ENCODE peak calls at places on chromosomes 16 and 17, in five cellular contexts. U, V, S, C and I are unnamed samples.

GRCh38 chr16:11681977-11682654 is 13.9 kb downstream of the SNN start:
- DNase-seq in U (no peak), V (peak; percentile 74), S (peak; percentile 71), C (no peak), I (peak; percentile 60)

GRCh38 chr17:45322168-45322567 is 5.3 kb upstream of the MAP3K14 start:
- DNase-seq in V (no peak), U (no peak), S (no peak), C (no peak), I (no peak)

GRCh38 chr16:69522732-69523404 is 42.9 kb upstream of the NFAT5 start:
- DNase-seq in V (no peak), S (no peak), C (no peak), U (no peak), I (no peak)

GRCh38 chr16:1407749-1408148 is 6.8 kb downstream of the UNKL start:
- DNase-seq in V (no peak), U (no peak), C (peak; percentile 41), S (no peak), I (peak; percentile 70)

GRCh38 chr17:47914296-47914948 is 18.4 kb downstream of the SP2 start:
- DNase-seq in V (no peak), U (no peak), S (no peak), C (no peak), I (no peak)

GRCh38 chr17:7367083-7367482 is 12.1 kb downstream of the TMEM95 start:
- DNase-seq in V (no peak), S (no peak), C (no peak), U (no peak), I (no peak)

GRCh38 chr17:80899402-80900268 is 92.0 kb upstream of the CHMP6 start:
- DNase-seq in C (peak; percentile 25), S (no peak), V (no peak), U (no peak), I (no peak)

GRCh38 chr17:31807846-31808245 is 51.2 kb downstream of the COPRS start:
- DNase-seq in C (no peak), V (no peak), U (no peak), S (no peak), I (no peak)

GRCh38 chr16:967546-968295 is 3.1 kb downstream of the LMF1 start:
- DNase-seq in S (no peak), U (no peak), C (no peak), V (no peak), I (no peak)

GRCh38 chr16:81730090-81731051 is 48.7 kb upstream of the PLCG2 start:
- DNase-seq in C (peak; percentile 85), S (peak; percentile 93), U (peak; percentile 91), V (peak; percentile 90), I (peak; percentile 87)

GRCh38 chr16:78669994-78670393 is 570.5 kb downstream of the WWOX start:
- DNase-seq in U (peak; percentile 77), C (no peak), V (no peak), S (no peak), I (peak; percentile 30)

GRCh38 chr17:82396601-82397435 is 21.3 kb upstream of the HEXD start:
- DNase-seq in U (no peak), V (no peak), S (no peak), C (no peak), I (peak; percentile 45)

GRCh38 chr16:86414991-86415740 is 95.2 kb upstream of the FOXF1 start:
- DNase-seq in S (no peak), C (no peak), V (no peak), U (peak; percentile 59), I (no peak)

GRCh38 chr17:19343256-19343630 is 19.3 kb downstream of the B9D1 start:
- DNase-seq in S (no peak), C (no peak), U (no peak), V (no peak), I (no peak)

GRCh38 chr17:1716912-1717695 is 6.9 kb upstream of the TLCD2 start:
- DNase-seq in S (peak; percentile 98), V (peak; percentile 87), C (peak; percentile 94), U (peak; percentile 97), I (peak; percentile 88)

GRCh38 chr17:1714980-1715802 is 5.0 kb upstream of the TLCD2 start:
- DNase-seq in U (peak; percentile 92), V (peak; percentile 93), C (peak; percentile 92), S (peak; percentile 87), I (peak; percentile 99)

GRCh38 chr17:1715803-1716075 is 5.6 kb upstream of the TLCD2 start:
- DNase-seq in C (no peak), V (no peak), S (no peak), U (no peak), I (no peak)

GRCh38 chr17:1714488-1714979 is 4.4 kb upstream of the TLCD2 start:
- DNase-seq in U (peak; percentile 100), C (peak; percentile 97), S (peak; percentile 100), V (peak; percentile 99), I (peak; percentile 99)

GRCh38 chr17:1716076-1716911 is 6.1 kb upstream of the TLCD2 start:
- DNase-seq in V (peak; percentile 100), C (peak; percentile 100), S (peak; percentile 99), U (peak; percentile 100), I (peak; percentile 100)
- TF ChIP-seq CTCF in V (no peak), C (no peak), S (no peak), U (peak; percentile 14), I (no peak)

GRCh38 chr16:85243312-85243711 is 131.0 kb upstream of the CIBAR2 start:
- DNase-seq in V (no peak), C (no peak), S (no peak), U (no peak), I (no peak)
- H3K27ac ChIP-seq in V (no peak overlapping the region), C (no peak overlapping the region), S (no peak overlapping the region), U (no peak overlapping the region), I (no peak overlapping the region)

GRCh38 chr17:33294994-33295393 is 1.9 kb upstream of the ASIC2 start:
- DNase-seq in C (no peak), S (no peak), U (no peak), V (no peak), I (no peak)
- H3K4me3 ChIP-seq in C (no peak overlapping the region), S (no peak overlapping the region), U (no peak overlapping the region), V (no peak overlapping the region), I (no peak overlapping the region)

DNA sequence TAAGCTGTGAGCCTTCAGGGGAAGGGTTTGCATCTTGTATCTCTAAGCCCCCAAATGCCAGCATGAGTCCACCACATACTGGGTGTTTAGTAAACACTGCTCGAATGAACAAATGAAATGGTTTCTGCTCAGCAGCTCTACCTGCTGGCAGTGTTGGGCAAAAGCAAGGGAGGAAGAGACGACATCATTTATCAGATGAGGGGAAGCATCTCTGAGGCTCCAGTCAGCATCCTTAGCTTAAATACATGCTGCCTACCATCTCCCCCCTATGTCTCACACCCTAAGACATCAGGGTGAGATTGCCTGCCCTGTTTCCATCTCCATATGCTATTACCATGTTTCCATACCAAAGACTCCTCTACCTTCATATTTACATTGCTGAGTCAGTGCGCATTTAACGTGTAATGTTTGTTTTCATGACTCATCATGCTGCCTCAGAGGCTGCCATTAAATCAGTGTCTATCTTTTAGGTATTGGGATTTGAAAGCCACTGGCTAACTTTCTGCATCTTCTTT is 379.8 kb downstream of the UTP18 start:
- DNase-seq in S (no peak), V (no peak), U (no peak), C (no peak), I (no peak)
- TF ChIP-seq CTCF in S (no peak), V (no peak), U (peak; percentile 44), C (no peak), I (peak; percentile 48)

DNA sequence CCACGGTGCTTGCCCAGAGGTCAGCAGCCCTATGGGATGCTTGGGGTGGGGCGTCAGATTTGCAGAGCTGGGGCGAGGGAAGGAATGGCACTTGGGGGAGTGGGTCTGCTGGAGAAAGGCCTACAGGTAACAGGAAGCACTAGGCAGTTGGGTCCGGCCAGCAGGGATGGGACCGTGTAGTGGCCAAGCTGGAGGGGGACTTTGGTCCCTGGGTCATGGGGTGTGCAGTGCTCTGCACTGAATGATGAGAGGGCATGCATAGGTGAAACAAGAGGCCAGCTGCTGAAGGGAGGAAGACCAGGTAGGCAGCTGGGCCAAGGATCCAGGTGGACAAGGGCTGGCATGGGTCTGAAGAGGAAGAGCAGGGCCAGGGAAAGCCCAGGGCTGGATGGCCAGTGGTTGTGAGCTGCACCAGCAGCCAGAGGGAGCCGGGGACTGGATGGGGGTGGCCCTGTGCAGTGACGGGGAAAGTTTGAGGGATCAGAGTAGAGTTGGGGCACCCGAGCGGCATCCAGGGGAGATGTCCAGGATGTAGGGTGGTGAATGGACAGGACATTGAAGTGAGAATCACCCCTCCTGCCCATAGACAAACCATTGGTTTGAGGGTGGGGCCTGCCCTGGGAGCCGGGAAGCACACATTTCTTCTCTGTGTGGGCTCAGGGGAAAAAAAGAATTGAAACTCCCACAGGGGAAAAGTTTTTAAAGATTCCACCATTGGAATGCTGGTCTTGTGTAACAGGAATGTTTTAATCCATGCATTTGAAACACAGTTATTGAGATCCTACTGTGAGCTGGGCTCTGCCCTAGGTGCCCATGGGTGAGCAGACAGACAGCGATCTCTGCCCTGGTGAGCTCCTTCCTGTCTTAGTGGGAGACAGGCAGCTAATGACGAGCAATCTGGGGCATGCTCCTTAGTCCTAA is 25.1 kb downstream of the RAI1 start:
- DNase-seq in V (peak; percentile 65), S (no peak), C (no peak), U (no peak), I (no peak)
- H3K27ac ChIP-seq in V (no peak overlapping the region), S (no peak overlapping the region), C (no peak overlapping the region), U (no peak overlapping the region), I (no peak overlapping the region)

GRCh38 chr16:4610011-4611005 is 4.4 kb downstream of the UBALD1 start:
- DNase-seq in C (no peak), U (no peak), V (no peak), S (no peak), I (no peak)
- H3K4me3 ChIP-seq in C (no peak overlapping the region), U (no peak overlapping the region), V (no peak overlapping the region), S (no peak overlapping the region), I (no peak overlapping the region)

GRCh38 chr16:22007509-22008214 is at the start of gene MOSMO:
- DNase-seq in C (peak; percentile 69), V (peak; percentile 85), S (peak; percentile 69), U (peak; percentile 74), I (peak; percentile 82)
- TF ChIP-seq CTCF in C (no peak), V (no peak), S (no peak), U (peak; percentile 27), I (no peak)

GRCh38 chr17:75371339-75371738 is 34.1 kb downstream of the GRB2 start:
- DNase-seq in V (no peak), C (no peak), S (no peak), U (no peak), I (no peak)
- H3K27ac ChIP-seq in V (no peak overlapping the region), C (no peak overlapping the region), S (no peak overlapping the region), U (no peak overlapping the region), I (peak overlapping the region; percentile 67)